ENCODE peak calls at places on chromosomes 7 and 10, in five cellular contexts. R is GM23338, C is NCI-H510A, J is SW480, V is KBM-7. U is an unnamed sample.

GRCh38 chr7:80359029-80359428 is 152.8 kb downstream of the GNAT3 start:
- DNase-seq in R (no peak), C (no peak), J (no peak), V (no peak), U (no peak)

GRCh38 chr7:74627699-74628411 is 29.7 kb upstream of the GTF2I start:
- DNase-seq in R (peak; percentile 75), C (peak; percentile 86), J (peak; percentile 69), V (no peak), U (peak; percentile 94)

GRCh38 chr10:56370217-56371113 is 9.4 kb upstream of the ZWINT start:
- DNase-seq in R (peak; percentile 44), C (no peak), J (no peak), V (peak; percentile 59), U (no peak)

GRCh38 chr10:71946700-71947099 is 17.5 kb upstream of the CHST3 start:
- DNase-seq in R (no peak), C (no peak), J (no peak), V (no peak), U (no peak)

GRCh38 chr7:30659312-30659711 is 22.9 kb downstream of the CRHR2 start:
- DNase-seq in R (no peak), C (peak; percentile 31), J (no peak), V (no peak), U (no peak)

GRCh38 chr10:102645388-102645740 is 1.1 kb downstream of the TRIM8 start:
- DNase-seq in R (peak; percentile 63), C (peak; percentile 46), J (peak; percentile 69), V (no peak), U (no peak)

GRCh38 chr10:72794260-72794659 is 99.3 kb upstream of the OIT3 start:
- DNase-seq in R (no peak), C (no peak), J (no peak), V (no peak), U (no peak)

GRCh38 chr7:148906707-148907498 is 22.8 kb upstream of the EZH2 start:
- DNase-seq in R (no peak), C (no peak), J (no peak), V (no peak), U (no peak)

GRCh38 chr10:102090772-102091171 is 25.6 kb downstream of the HPS6 start:
- DNase-seq in R (no peak), C (no peak), J (no peak), V (no peak), U (no peak)

GRCh38 chr7:77464589-77464988 is 48.4 kb upstream of the GSAP start:
- DNase-seq in R (no peak), C (no peak), J (no peak), V (no peak), U (no peak)

GRCh38 chr7:36967387-36967786 is 243.1 kb upstream of the AOAH start:
- DNase-seq in R (peak; percentile 93), C (no peak), J (peak; percentile 73), V (peak; percentile 36), U (no peak)

GRCh38 chr10:29947701-29948060 is 111.7 kb downstream of the JCAD start:
- DNase-seq in R (peak; percentile 15), C (no peak), J (no peak), V (no peak), U (no peak)

GRCh38 chr10:36989233-36989632 is 136.2 kb upstream of the ANKRD30A start:
- DNase-seq in R (no peak), C (no peak), J (no peak), V (no peak), U (no peak)

GRCh38 chr7:13282377-13282980 is 595.0 kb downstream of the ARL4A start:
- DNase-seq in R (peak; percentile 32), C (no peak), J (peak; percentile 33), V (no peak), U (no peak)

GRCh38 chr10:8066797-8067196 is 12.3 kb downstream of the GATA3 start:
- DNase-seq in R (no peak), C (no peak), J (no peak), V (no peak), U (no peak)

GRCh38 chr7:1385809-1386622 is 73.3 kb downstream of the MICALL2 start:
- DNase-seq in R (peak; percentile 52), C (no peak), J (no peak), V (no peak), U (no peak)

GRCh38 chr7:151719895-151720238 is 157.0 kb downstream of the PRKAG2 start:
- DNase-seq in R (no peak), C (no peak), J (no peak), V (no peak), U (no peak)

GRCh38 chr10:100502926-100503480 is 16.7 kb downstream of the SEC31B start:
- DNase-seq in R (no peak), C (no peak), J (no peak), V (no peak), U (no peak)

GRCh38 chr10:23095966-23096813 is 811 bp downstream of the MSRB2 start:
- DNase-seq in R (peak; percentile 67), C (no peak), J (peak; percentile 43), V (peak; percentile 71), U (no peak)

GRCh38 chr7:77409739-77410545 is 6.2 kb downstream of the GSAP start:
- DNase-seq in R (no peak), C (no peak), J (no peak), V (no peak), U (no peak)

GRCh38 chr10:133128126-133129081 is 31.6 kb upstream of the KNDC1 start:
- DNase-seq in R (no peak), C (no peak), J (no peak), V (no peak), U (no peak)

GRCh38 chr10:133457100-133457841 is 3.5 kb downstream of the SCART1 start:
- DNase-seq in R (no peak), C (no peak), J (no peak), V (no peak), U (no peak)

GRCh38 chr7:51369746-51370145 is 53.1 kb upstream of the COBL start:
- DNase-seq in R (peak; percentile 60), C (no peak), J (peak; percentile 44), V (no peak), U (no peak)

GRCh38 chr10:17210361-17210760 is 8.9 kb upstream of the TRDMT1 start:
- DNase-seq in R (no peak), C (no peak), J (no peak), V (no peak), U (no peak)

GRCh38 chr10:60353519-60354258 is 36.0 kb downstream of the ANK3 start:
- DNase-seq in R (no peak), C (no peak), J (no peak), V (no peak), U (no peak)

GRCh38 chr10:75101416-75102251 is 9.8 kb upstream of the SAMD8 start:
- DNase-seq in R (no peak), C (no peak), J (no peak), V (no peak), U (no peak)

GRCh38 chr7:46658281-46658680 is 737.2 kb upstream of the IGFBP3 start:
- DNase-seq in R (no peak), C (no peak), J (no peak), V (no peak), U (no peak)

GRCh38 chr7:101162551-101163280 is 2.7 kb downstream of the VGF start:
- DNase-seq in R (peak; percentile 84), C (peak; percentile 55), J (peak; percentile 88), V (peak; percentile 53), U (no peak)

GRCh38 chr10:12191715-12192114 is 4.0 kb downstream of the NUDT5 start:
- DNase-seq in R (no peak), C (no peak), J (no peak), V (no peak), U (no peak)

GRCh38 chr10:17229967-17230682 is 2.1 kb downstream of the VIM start:
- DNase-seq in R (peak; percentile 93), C (peak; percentile 53), J (peak; percentile 85), V (peak; percentile 92), U (no peak)

GRCh38 chr7:48090095-48090805 is 1.2 kb downstream of the UPP1 start:
- DNase-seq in R (peak; percentile 77), C (no peak), J (no peak), V (no peak), U (no peak)

GRCh38 chr10:97974526-97975525 is 55.6 kb downstream of the CRTAC1 start:
- DNase-seq in R (peak; percentile 65), C (no peak), J (no peak), V (no peak), U (no peak)

GRCh38 chr10:17716161-17716560 is 35.8 kb upstream of the TMEM236 start:
- DNase-seq in R (no peak), C (no peak), J (no peak), V (no peak), U (no peak)

U was measured in NCI-H187 treated with DMSO at 0.1 percent for 48 hours.